ENCODE peak calls at places on chromosomes 3 and 15, in seven cellular contexts. T is sigmoid colon, M is psoas muscle, N is PC-9, Q is heart left ventricle, R is mammary epithelial cell, E is ovary. J is an unnamed sample.

GRCh38 chr3:61847784-61848462 is 286.6 kb downstream of the PTPRG start:
- DNase-seq in T (peak; percentile 77), M (peak; percentile 50), N (no peak), Q (peak; percentile 71), R (no peak), E (peak; percentile 56), J (peak; percentile 46)

GRCh38 chr3:188941103-188941502 is 230.7 kb upstream of the TPRG1 start:
- DNase-seq in T (no peak), M (no peak), N (no peak), Q (no peak), R (no peak), E (no peak), J (peak; percentile 37)

GRCh38 chr15:89496155-89497098 is at the start of gene RHCG:
- DNase-seq in T (no peak), M (no peak), N (no peak), Q (no peak), R (peak; percentile 57), E (no peak), J (no peak)

GRCh38 chr3:179474480-179474879 is 23.2 kb upstream of the GNB4 start:
- DNase-seq in T (no peak), M (no peak), N (no peak), Q (no peak), R (no peak), E (no peak), J (no peak)

GRCh38 chr3:62571916-62572315 is 198.6 kb upstream of the FEZF2 start:
- DNase-seq in T (no peak), M (no peak), N (no peak), Q (no peak), R (no peak), E (no peak), J (no peak)

GRCh38 chr3:15982667-15983145 is 184.9 kb upstream of the ANKRD28 start:
- DNase-seq in T (no peak), M (peak; percentile 50), N (peak; percentile 88), Q (no peak), R (peak; percentile 99), E (no peak), J (peak; percentile 66)

GRCh38 chr3:122609798-122610559 is 32.5 kb downstream of the PARP15 start:
- DNase-seq in T (no peak), M (no peak), N (peak; percentile 77), Q (no peak), R (peak; percentile 85), E (no peak), J (no peak)

GRCh38 chr3:41574900-41575299 is 375.6 kb downstream of the CTNNB1 start:
- DNase-seq in T (no peak), M (no peak), N (no peak), Q (no peak), R (no peak), E (no peak), J (no peak)

GRCh38 chr3:149245738-149246451 is 24.3 kb upstream of the CP start:
- DNase-seq in T (no peak), M (no peak), N (peak; percentile 48), Q (no peak), R (peak; percentile 75), E (no peak), J (no peak)

GRCh38 chr3:132405188-132405587 is 12.1 kb upstream of the DNAJC13 start:
- DNase-seq in T (no peak), M (no peak), N (no peak), Q (no peak), R (no peak), E (no peak), J (no peak)

GRCh38 chr15:75452968-75453702 is 1.6 kb upstream of the SIN3A start:
- DNase-seq in T (peak; percentile 87), M (peak; percentile 73), N (peak; percentile 41), Q (peak; percentile 71), R (peak; percentile 17), E (peak; percentile 74), J (peak; percentile 88)

GRCh38 chr3:39981547-39982184 is 172.3 kb downstream of the MYRIP start:
- DNase-seq in T (no peak), M (no peak), N (no peak), Q (no peak), R (no peak), E (no peak), J (no peak)

GRCh38 chr15:58865420-58865880 is 68.0 kb downstream of the SLTM start:
- DNase-seq in T (no peak), M (no peak), N (peak; percentile 46), Q (no peak), R (no peak), E (peak; percentile 37), J (no peak)

GRCh38 chr3:81173514-81173913 is 587.9 kb downstream of the GBE1 start:
- DNase-seq in T (no peak), M (no peak), N (no peak), Q (no peak), R (no peak), E (no peak), J (no peak)
- TF ChIP-seq CTCF in T (no peak), M (no peak), N (peak; percentile 37), Q (no peak), R (peak; percentile 13), E (no peak), J (no peak)

GRCh38 chr15:84001037-84001436 is 234.5 kb upstream of the GOLGA6L4 start:
- DNase-seq in T (no peak), M (no peak), N (no peak), Q (no peak), R (peak; percentile 80), E (no peak), J (no peak)
- H3K27ac ChIP-seq in T (no peak overlapping the region), M (no peak overlapping the region), N (no peak overlapping the region), Q (no peak overlapping the region), R (no peak overlapping the region), E (no peak overlapping the region), J (no peak overlapping the region)

GRCh38 chr3:114223146-114223545 is 14.2 kb downstream of the ZNF80 start:
- DNase-seq in T (no peak), M (no peak), N (no peak), Q (no peak), R (no peak), E (no peak), J (no peak)
- H3K4me1 ChIP-seq in T (no peaks in the 10 kb centered on the region), M (no peaks in the 10 kb centered on the region), N (no peaks in the 10 kb centered on the region), Q (no peaks in the 10 kb centered on the region), R (no peaks in the 10 kb centered on the region), E (no peaks in the 10 kb centered on the region), J (no peaks in the 10 kb centered on the region)

DNA sequence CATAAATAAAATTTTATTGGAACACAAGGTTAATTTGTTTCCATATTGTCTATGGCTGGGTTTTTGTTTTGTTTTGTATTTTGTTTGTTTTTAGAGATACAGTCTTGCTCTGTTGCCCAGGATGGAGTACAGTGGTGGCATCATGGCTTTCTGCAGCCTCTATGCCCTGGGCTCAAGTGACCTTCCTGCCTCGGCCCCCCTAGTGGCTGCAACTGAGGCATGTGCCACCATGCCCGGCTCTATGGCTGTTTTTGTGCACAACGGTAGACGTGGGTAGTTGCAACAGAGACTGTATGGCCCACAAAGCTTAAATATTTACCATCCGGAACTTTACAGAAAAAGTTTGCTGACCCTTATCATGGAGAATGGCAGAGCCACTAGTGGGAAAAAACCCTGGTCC is 46.8 kb upstream of the C3orf70 start:
- DNase-seq in T (no peak), M (no peak), N (no peak), Q (no peak), R (no peak), E (no peak), J (no peak)
- TF ChIP-seq CTCF in T (no peak), M (no peak), N (no peak), Q (no peak), R (no peak), E (no peak), J (no peak)

GRCh38 chr3:69180869-69181591 is 58.6 kb upstream of the LMOD3 start:
- DNase-seq in T (no peak), M (no peak), N (no peak), Q (no peak), R (no peak), E (no peak), J (no peak)
- H3K27ac ChIP-seq in T (no peak overlapping the region), M (no peak overlapping the region), N (peak overlapping the region; percentile 97), Q (peak overlapping the region; percentile 12), R (peak overlapping the region; percentile 97), E (no peak overlapping the region), J (no peak overlapping the region)

GRCh38 chr3:53288214-53288613 is 32.4 kb upstream of the TKT start:
- DNase-seq in T (no peak), M (no peak), N (no peak), Q (no peak), R (no peak), E (no peak), J (no peak)

GRCh38 chr3:53287413-53287734 is 31.6 kb upstream of the TKT start:
- DNase-seq in T (no peak), M (no peak), N (no peak), Q (no peak), R (no peak), E (no peak), J (no peak)

GRCh38 chr3:53278667-53279066 is 22.8 kb upstream of the TKT start:
- DNase-seq in T (no peak), M (no peak), N (no peak), Q (no peak), R (no peak), E (no peak), J (no peak)

GRCh38 chr3:53286727-53287412 is 31.0 kb upstream of the TKT start:
- DNase-seq in T (no peak), M (no peak), N (no peak), Q (no peak), R (no peak), E (no peak), J (no peak)

DNA sequence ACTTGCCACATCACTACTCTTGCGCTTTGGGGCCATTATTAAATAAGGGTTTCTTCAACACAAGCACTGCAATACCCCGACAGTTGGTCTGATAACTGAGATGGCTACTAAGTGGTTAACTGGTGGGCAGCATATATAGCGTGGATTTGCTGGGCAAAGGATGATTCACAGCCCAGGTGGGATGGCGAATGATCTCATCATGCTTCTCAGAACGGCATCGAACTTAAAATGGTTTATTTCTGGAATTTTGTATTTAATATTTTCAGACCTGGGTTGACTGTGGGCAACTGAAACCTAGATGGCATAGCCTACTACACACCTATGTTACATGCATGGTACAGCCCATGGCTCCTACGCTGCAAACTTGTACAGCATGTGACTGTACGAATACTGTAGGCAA is 26.8 kb upstream of the TKT start:
- DNase-seq in T (no peak), M (no peak), N (no peak), Q (no peak), R (no peak), E (no peak), J (no peak)
- H3K4me1 ChIP-seq in T (no peaks in the 10 kb centered on the region), M (no peaks in the 10 kb centered on the region), N (no peaks in the 10 kb centered on the region), Q (no peaks in the 10 kb centered on the region), R (no peaks in the 10 kb centered on the region), E (no peaks in the 10 kb centered on the region), J (no peaks in the 10 kb centered on the region)

GRCh38 chr15:48913141-48913540 is 35.2 kb downstream of the EID1 start:
- DNase-seq in T (no peak), M (no peak), N (no peak), Q (no peak), R (peak; percentile 61), E (no peak), J (no peak)

DNA sequence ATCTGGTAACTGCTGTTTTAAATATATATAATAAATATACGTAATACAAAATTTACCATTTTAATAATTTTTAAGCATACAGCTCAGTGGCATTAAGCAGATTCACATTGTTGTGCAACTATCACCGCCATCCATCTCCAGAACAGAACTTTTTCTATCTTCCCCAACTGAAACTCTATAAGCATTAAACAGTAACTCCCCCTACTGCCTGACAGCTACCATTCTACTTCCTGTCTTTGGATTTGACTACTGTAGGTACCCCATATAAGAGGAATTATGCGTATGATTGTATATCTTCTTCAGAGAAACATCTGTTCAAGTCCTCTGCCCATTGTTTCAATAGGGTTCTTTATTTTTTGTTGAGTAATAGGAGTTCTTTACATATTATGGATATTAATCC is 36.8 kb downstream of the EID1 start:
- DNase-seq in T (no peak), M (no peak), N (no peak), Q (no peak), R (no peak), E (no peak), J (no peak)
- TF ChIP-seq CTCF in T (no peak), M (no peak), N (no peak), Q (no peak), R (no peak), E (no peak), J (no peak)

J was measured in gastrocnemius medialis.